ENCODE peak calls at places on chromosomes 3 and 15, in five cellular contexts. U is AG10803; O is EH; Z is Jurkat, Clone E6-1; S is GM13977. Q is an unnamed sample.

GRCh38 chr3:68306571-68306970 is 625.8 kb downstream of the TAFA4 start:
- DNase-seq in Z (peak), U (no peak), S (peak), O (no peak), Q (no peak)

GRCh38 chr3:14839236-14839635 is 20.5 kb downstream of the FGD5 start:
- DNase-seq in O (no peak), U (no peak), S (no peak), Z (no peak), Q (no peak)

GRCh38 chr3:69888040-69888945 is 111.2 kb upstream of the SAMMSON start:
- DNase-seq in O (peak), S (no peak), U (no peak), Z (no peak), Q (no peak)

GRCh38 chr3:190038050-190038631 is 82.6 kb downstream of the P3H2 start:
- DNase-seq in Z (no peak), O (peak), U (peak), S (no peak), Q (no peak)

GRCh38 chr3:14879161-14879888 is 60.6 kb downstream of the FGD5 start:
- DNase-seq in O (no peak), U (no peak), Z (peak), S (no peak), Q (no peak)

GRCh38 chr3:53570709-53571108 is 76.3 kb downstream of the CACNA1D start:
- DNase-seq in S (no peak), Z (no peak), U (no peak), O (peak), Q (peak)

GRCh38 chr3:186411089-186411488 is 49.1 kb upstream of the DGKG start:
- DNase-seq in S (no peak), Z (no peak), O (no peak), U (no peak), Q (no peak)

GRCh38 chr3:14532691-14533456 is 7.3 kb downstream of the GRIP2 start:
- DNase-seq in U (no peak), Z (no peak), S (no peak), O (peak), Q (no peak)

GRCh38 chr3:127820871-127821853 is 1.2 kb downstream of the MGLL start:
- DNase-seq in S (peak), O (peak), Z (no peak), U (peak), Q (no peak)

GRCh38 chr15:92617197-92618037 is 38.2 kb downstream of the FAM174B start:
- DNase-seq in Z (no peak), U (peak), S (no peak), O (peak), Q (no peak)

GRCh38 chr3:16927485-16927884 is 42.7 kb downstream of the PLCL2 start:
- DNase-seq in O (no peak), Z (no peak), S (no peak), U (no peak), Q (no peak)

GRCh38 chr3:45807645-45808540 is 11.6 kb upstream of the SLC6A20 start:
- DNase-seq in Z (no peak), O (no peak), U (no peak), S (no peak), Q (no peak)

GRCh38 chr3:114824014-114824413 is 323.1 kb downstream of the ZBTB20 start:
- DNase-seq in Z (no peak), S (no peak), O (no peak), U (no peak), Q (no peak)

GRCh38 chr15:100601158-100601557 is 826 bp downstream of the LINS1 start:
- DNase-seq in U (no peak), O (peak), S (no peak), Z (peak), Q (peak)

GRCh38 chr3:126364130-126364695 is 7.0 kb upstream of the KLF15 start:
- DNase-seq in U (no peak), S (no peak), O (no peak), Z (no peak), Q (no peak)

GRCh38 chr3:151795276-151795675 is 18.6 kb upstream of the AADAC start:
- DNase-seq in Z (no peak), U (peak), S (no peak), O (peak), Q (no peak)

GRCh38 chr3:196406806-196407470 is 25.3 kb downstream of the UBXN7 start:
- DNase-seq in U (peak), Z (no peak), S (no peak), O (peak), Q (no peak)

GRCh38 chr3:180420804-180421203 is 181.2 kb upstream of the TTC14 start:
- DNase-seq in S (no peak), Z (no peak), O (no peak), U (no peak), Q (no peak)

GRCh38 chr15:91652610-91653207 is 200.8 kb upstream of the SLCO3A1 start:
- DNase-seq in S (no peak), U (no peak), O (no peak), Z (no peak), Q (no peak)

GRCh38 chr15:61500951-61501350 is 271.8 kb upstream of the RORA start:
- DNase-seq in Z (no peak), U (no peak), S (no peak), O (no peak), Q (no peak)

GRCh38 chr3:43378066-43378935 is 92.0 kb downstream of the SNRK start:
- DNase-seq in O (peak), U (no peak), S (peak), Z (peak), Q (no peak)

GRCh38 chr15:97009036-97009555 is 678.6 kb downstream of the NR2F2 start:
- DNase-seq in O (no peak), S (no peak), Z (no peak), U (no peak), Q (no peak)

GRCh38 chr3:186352369-186352768 is 9.7 kb downstream of the DGKG start:
- DNase-seq in Z (no peak), U (no peak), S (no peak), O (no peak), Q (no peak)

GRCh38 chr15:78991879-78992278 is 47.0 kb upstream of the CTSH start:
- DNase-seq in S (no peak), U (no peak), Z (no peak), O (no peak), Q (no peak)

GRCh38 chr3:10233988-10234387 is 14.3 kb upstream of the TATDN2 start:
- DNase-seq in S (no peak), U (no peak), O (no peak), Z (no peak), Q (no peak)

GRCh38 chr15:57680021-57680420 is 26.5 kb upstream of the POLR2M start:
- DNase-seq in O (peak), S (no peak), Z (no peak), U (peak), Q (no peak)

GRCh38 chr15:92928351-92928750 is 28.2 kb downstream of the CHD2 start:
- DNase-seq in S (no peak), O (peak), Z (no peak), U (no peak), Q (peak)

GRCh38 chr3:49266410-49267170 is 10.4 kb downstream of the C3orf62 start:
- DNase-seq in Z (no peak), O (no peak), S (no peak), U (peak), Q (no peak)

GRCh38 chr3:40923130-40923529 is 276.2 kb upstream of the CTNNB1 start:
- DNase-seq in O (no peak), Z (no peak), U (no peak), S (no peak), Q (no peak)

GRCh38 chr3:61575893-61576292 is 14.5 kb downstream of the PTPRG start:
- DNase-seq in U (no peak), O (no peak), S (no peak), Z (no peak), Q (no peak)

GRCh38 chr15:100926258-100926657 is 7.1 kb downstream of the LRRK1 start:
- DNase-seq in Z (no peak), S (no peak), U (no peak), O (no peak), Q (no peak)

GRCh38 chr3:139299261-139300132 is 44.3 kb upstream of the MRPS22 start:
- DNase-seq in U (peak), Z (no peak), O (peak), S (no peak), Q (no peak)